ENCODE peak calls at places on chromosomes 3 and 15, in six cellular contexts. I is naive thymus-derived CD4-positive, alpha-beta T cell; C is IMR-90; Q is Right ventricle myocardium inferior; Z is activated CD8-positive, alpha-beta T cell treated with anti-CD3 and anti-CD28 coated beads, Interleukin-2, amount 10 ng/mL, durations not matched to agents 7 days and 5 days; U is sciatic nerve. X is an unnamed sample.
A peak's percentile ranks its signal among the peaks of the same experiment; 100 is the strongest.

GRCh38 chr15:70411464-70411863 is 313.7 kb upstream of the TLE3 start:
- ATAC-seq in I (no peak), C (no peak), Q (no peak), Z (no peak), U (no peak), X (no peak)

GRCh38 chr3:138513073-138513843 is 78.8 kb downstream of the ESYT3 start:
- ATAC-seq in I (no peak), C (no peak), Q (no peak), Z (peak; percentile 84), U (no peak), X (no peak)

GRCh38 chr15:39130556-39131379 is 450.1 kb upstream of the THBS1 start:
- ATAC-seq in I (no peak), C (no peak), Q (no peak), Z (no peak), U (no peak), X (no peak)

GRCh38 chr3:152309535-152310317 is 41.0 kb downstream of the MBNL1 start:
- ATAC-seq in I (peak; percentile 69), C (peak; percentile 70), Q (no peak), Z (peak; percentile 55), U (no peak), X (peak; percentile 60)

GRCh38 chr3:152403632-152404066 is 134.9 kb downstream of the MBNL1 start:
- ATAC-seq in I (no peak), C (no peak), Q (peak; percentile 85), Z (no peak), U (peak; percentile 65), X (no peak)

GRCh38 chr3:62995142-62995541 is 119.9 kb upstream of the CADPS start:
- ATAC-seq in I (no peak), C (no peak), Q (no peak), Z (no peak), U (no peak), X (no peak)

GRCh38 chr3:45179163-45179562 is 33.0 kb upstream of the CDCP1 start:
- ATAC-seq in I (no peak), C (no peak), Q (no peak), Z (no peak), U (no peak), X (no peak)

GRCh38 chr3:38062809-38063208 is 23.8 kb downstream of the DLEC1 start:
- ATAC-seq in I (no peak), C (no peak), Q (no peak), Z (no peak), U (no peak), X (no peak)

GRCh38 chr3:34988296-34988695 is 651.0 kb upstream of the ARPP21 start:
- ATAC-seq in I (no peak), C (no peak), Q (no peak), Z (no peak), U (no peak), X (no peak)

GRCh38 chr3:184358140-184358767 is 3.2 kb downstream of the CLCN2 start:
- ATAC-seq in I (no peak), C (no peak), Q (no peak), Z (no peak), U (no peak), X (no peak)

GRCh38 chr3:43194069-43194468 is 88.2 kb upstream of the POMGNT2 start:
- ATAC-seq in I (no peak), C (no peak), Q (no peak), Z (peak; percentile 28), U (no peak), X (no peak)

GRCh38 chr3:127593187-127593586 is 2.7 kb upstream of the TPRA1 start:
- ATAC-seq in I (no peak), C (no peak), Q (no peak), Z (no peak), U (no peak), X (no peak)

GRCh38 chr3:71428841-71429609 is 154.5 kb downstream of the FOXP1 start:
- ATAC-seq in I (peak; percentile 26), C (peak; percentile 44), Q (peak; percentile 42), Z (peak; percentile 3), U (peak; percentile 83), X (no peak)

GRCh38 chr3:179265875-179266274 is 15.0 kb upstream of the KCNMB3 start:
- ATAC-seq in I (peak; percentile 36), C (no peak), Q (no peak), Z (no peak), U (no peak), X (no peak)

GRCh38 chr3:58164199-58164879 is 46.4 kb downstream of the DNASE1L3 start:
- ATAC-seq in I (no peak), C (peak; percentile 8), Q (peak; percentile 63), Z (no peak), U (peak; percentile 16), X (peak; percentile 23)

GRCh38 chr15:26449296-26449695 is 323.6 kb downstream of the GABRB3 start:
- ATAC-seq in I (no peak), C (no peak), Q (no peak), Z (no peak), U (no peak), X (no peak)

GRCh38 chr3:162195147-162195546 is 698.5 kb downstream of the OTOL1 start:
- ATAC-seq in I (no peak), C (no peak), Q (peak; percentile 68), Z (no peak), U (no peak), X (no peak)

GRCh38 chr15:78087944-78088772 is 4.2 kb upstream of the SH2D7 start:
- ATAC-seq in I (peak; percentile 68), C (no peak), Q (no peak), Z (no peak), U (peak; percentile 10), X (no peak)

GRCh38 chr3:160163259-160163878 is 61.9 kb upstream of the C3orf80 start:
- ATAC-seq in I (no peak), C (peak; percentile 72), Q (no peak), Z (no peak), U (no peak), X (peak; percentile 88)

GRCh38 chr3:189383630-189384029 is 211.9 kb downstream of the TPRG1 start:
- ATAC-seq in I (no peak), C (no peak), Q (no peak), Z (no peak), U (no peak), X (no peak)

GRCh38 chr3:186093271-186093900 is 15.5 kb downstream of the ETV5 start:
- ATAC-seq in I (no peak), C (no peak), Q (no peak), Z (no peak), U (no peak), X (no peak)

GRCh38 chr3:126245811-126246727 is 65.7 kb upstream of the ALDH1L1 start:
- ATAC-seq in I (no peak), C (peak; percentile 87), Q (peak; percentile 89), Z (no peak), U (peak; percentile 94), X (peak; percentile 91)

GRCh38 chr3:36477655-36478054 is 97.4 kb downstream of the STAC start:
- ATAC-seq in I (no peak), C (no peak), Q (no peak), Z (no peak), U (peak; percentile 88), X (no peak)

GRCh38 chr15:28079313-28079969 is 19.7 kb downstream of the OCA2 start:
- ATAC-seq in I (no peak), C (no peak), Q (no peak), Z (no peak), U (no peak), X (no peak)

GRCh38 chr15:55917881-55918296 is 75.5 kb downstream of the NEDD4 start:
- ATAC-seq in I (no peak), C (peak; percentile 89), Q (no peak), Z (no peak), U (no peak), X (peak; percentile 64)

GRCh38 chr15:71761649-71762048 is 48.7 kb upstream of the NR2E3 start:
- ATAC-seq in I (no peak), C (peak; percentile 91), Q (no peak), Z (no peak), U (peak; percentile 79), X (peak; percentile 91)

GRCh38 chr3:34263014-34263714 is 464.7 kb downstream of the PDCD6IP start:
- ATAC-seq in I (no peak), C (no peak), Q (peak; percentile 45), Z (no peak), U (no peak), X (no peak)

X was measured in SK-N-SH treated with all-trans-retinoic acid at 6 μM for 48 hours.